ENCODE peak calls at places on chromosome 1, in five cellular contexts. U, C, O, S and H are unnamed samples.

GRCh38 chr1:54579337-54579781 is 31.3 kb downstream of the ACOT11 start:
- DNase-seq in U (no peak), S (no peak), C (peak), O (no peak), H (no peak)

GRCh38 chr1:236213534-236213933 is 68.2 kb downstream of the ERO1B start:
- DNase-seq in U (no peak), S (no peak), C (no peak), O (no peak), H (no peak)

GRCh38 chr1:180244840-180245239 is 14.8 kb downstream of the LHX4 start:
- DNase-seq in U (no peak), S (no peak), C (no peak), O (no peak), H (no peak)

GRCh38 chr1:157097692-157098091 is 1.9 kb downstream of the ETV3L start:
- DNase-seq in S (no peak), C (no peak), U (no peak), O (no peak), H (no peak)

GRCh38 chr1:41498809-41499208 is 14.3 kb upstream of the EDN2 start:
- DNase-seq in S (no peak), C (no peak), O (no peak), U (no peak), H (no peak)

GRCh38 chr1:29260531-29260930 is 24.2 kb downstream of the PTPRU start:
- DNase-seq in S (no peak), O (no peak), U (no peak), C (no peak), H (no peak)

GRCh38 chr1:54165146-54165545 is 12.3 kb upstream of the CDCP2 start:
- DNase-seq in U (no peak), C (no peak), O (no peak), S (no peak), H (no peak)

GRCh38 chr1:203536981-203537455 is 43.1 kb downstream of the OPTC start:
- DNase-seq in C (no peak), O (no peak), U (no peak), S (no peak), H (no peak)

GRCh38 chr1:78096976-78097375 is 51.2 kb downstream of the GIPC2 start:
- DNase-seq in S (no peak), O (no peak), C (no peak), U (no peak), H (no peak)

GRCh38 chr1:8524637-8525157 is 206.8 kb downstream of the SLC45A1 start:
- DNase-seq in O (no peak), U (no peak), S (no peak), C (peak), H (no peak)

GRCh38 chr1:1187938-1188337 is 14.3 kb downstream of the TTLL10 start:
- DNase-seq in U (no peak), S (no peak), O (no peak), C (no peak), H (no peak)

GRCh38 chr1:147781056-147781471 is 20.7 kb upstream of the GJA5 start:
- DNase-seq in S (peak), U (no peak), C (no peak), O (no peak), H (no peak)

GRCh38 chr1:19481826-19482398 is 3.4 kb downstream of the CAPZB start:
- DNase-seq in O (no peak), S (no peak), U (no peak), C (no peak), H (no peak)

GRCh38 chr1:109397451-109398342 is at the start of gene SORT1:
- DNase-seq in O (peak), C (no peak), U (peak), S (peak), H (no peak)

GRCh38 chr1:42340898-42341297 is 5.9 kb upstream of the FOXJ3 start:
- DNase-seq in S (no peak), C (no peak), U (no peak), O (no peak), H (no peak)

GRCh38 chr1:100569888-100570287 is 31.9 kb downstream of the GPR88 start:
- DNase-seq in C (no peak), O (no peak), S (no peak), U (no peak), H (no peak)